ENCODE peak calls at places on chromosomes 2 and 18, in four cellular contexts. M is astrocyte, X is GM20000, L is thoracic aorta. Q is an unnamed sample.
A peak's percentile ranks its signal among the peaks of the same experiment; 100 is the strongest.

GRCh38 chr18:10453885-10454772 is at the start of gene APCDD1:
- DNase-seq in X (no peak), L (no peak), M (no peak), Q (peak; percentile 35)

GRCh38 chr2:205752421-205752820 is 70.1 kb downstream of the NRP2 start:
- DNase-seq in M (peak; percentile 48), X (no peak), L (no peak), Q (no peak)

GRCh38 chr2:107525420-107525819 is 301.3 kb upstream of the RGPD4 start:
- DNase-seq in X (no peak), L (no peak), M (peak; percentile 43), Q (no peak)

GRCh38 chr2:72425996-72426395 is 278.3 kb upstream of the CYP26B1 start:
- DNase-seq in X (no peak), L (no peak), M (no peak), Q (no peak)

GRCh38 chr2:10170256-10170655 is 47.7 kb downstream of the RRM2 start:
- DNase-seq in L (no peak), X (no peak), M (peak; percentile 59), Q (no peak)

GRCh38 chr2:140275427-140275826 is 1495.2 kb upstream of the NXPH2 start:
- DNase-seq in M (no peak), L (no peak), X (no peak), Q (no peak)

GRCh38 chr18:24362757-24363156 is 34.9 kb downstream of the OSBPL1A start:
- DNase-seq in L (no peak), X (no peak), M (no peak), Q (no peak)

GRCh38 chr2:4516362-4516761 is 813.0 kb downstream of the DCDC2C start:
- DNase-seq in M (no peak), L (no peak), X (no peak), Q (no peak)

GRCh38 chr2:140529706-140530105 is 1601.1 kb downstream of the LRP1B start:
- DNase-seq in M (no peak), X (no peak), L (no peak), Q (no peak)

GRCh38 chr18:58325521-58325908 is 281.5 kb downstream of the NEDD4L start:
- DNase-seq in L (no peak), X (no peak), M (no peak), Q (no peak)

GRCh38 chr2:25230626-25231311 is 62.4 kb upstream of the POMC start:
- DNase-seq in M (no peak), X (no peak), L (no peak), Q (no peak)

GRCh38 chr2:230447036-230447435 is 31.0 kb downstream of the SP100 start:
- DNase-seq in M (no peak), L (no peak), X (no peak), Q (no peak)

GRCh38 chr18:45437399-45437798 is 177.9 kb upstream of the SLC14A2 start:
- DNase-seq in M (no peak), X (no peak), L (no peak), Q (no peak)

GRCh38 chr18:45440246-45440645 is 175.0 kb upstream of the SLC14A2 start:
- DNase-seq in M (no peak), X (no peak), L (no peak), Q (no peak)

GRCh38 chr18:45435810-45436209 is 179.5 kb upstream of the SLC14A2 start:
- DNase-seq in M (no peak), L (no peak), X (no peak), Q (no peak)

DNA sequence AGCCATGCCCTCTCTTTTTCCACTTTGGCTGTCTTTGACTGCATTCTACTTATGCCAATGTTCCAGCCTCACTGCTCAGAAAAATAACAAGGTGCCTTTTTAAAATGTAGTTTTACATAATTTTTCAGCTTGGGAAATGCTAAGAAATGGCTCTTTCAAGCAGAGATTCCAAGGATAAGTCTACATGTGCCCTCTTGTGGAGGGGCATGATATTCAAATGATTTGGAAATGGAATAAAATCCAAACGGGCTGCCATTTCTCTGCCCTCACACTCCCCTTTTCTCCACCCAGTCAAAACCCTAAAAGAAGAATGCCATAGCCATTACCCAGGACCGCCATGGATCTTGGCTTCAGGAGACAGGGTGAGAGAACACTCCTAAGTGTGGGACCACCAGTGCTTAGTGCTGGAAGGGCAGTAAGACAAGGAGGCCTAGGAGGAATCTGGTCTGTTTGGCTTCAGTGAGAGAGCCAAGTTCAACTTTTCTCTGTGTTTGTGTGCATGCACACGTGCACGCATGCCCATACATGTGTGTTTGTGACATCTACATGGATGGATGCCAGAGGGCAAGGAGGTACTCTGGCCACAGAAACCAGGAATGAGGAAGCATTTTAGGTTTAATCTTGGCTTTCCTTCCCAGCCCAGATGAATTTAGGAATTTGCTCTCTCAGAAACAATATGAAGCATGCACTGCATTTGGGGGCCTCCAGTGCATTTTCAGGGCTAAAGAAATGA is 174.0 kb upstream of the SLC14A2 start:
- DNase-seq in L (no peak), X (no peak), M (no peak), Q (no peak)
- TF ChIP-seq CTCF in L (no peak), X (no peak), M (peak; percentile 27), Q (no peak)

GRCh38 chr2:20504174-20504573 is 57.3 kb downstream of the RHOB start:
- DNase-seq in X (no peak), L (no peak), M (no peak), Q (no peak)

GRCh38 chr2:20507166-20507692 is 60.4 kb downstream of the RHOB start:
- DNase-seq in X (peak; percentile 59), L (no peak), M (peak; percentile 60), Q (peak; percentile 65)

GRCh38 chr2:20507711-20508110 is 60.8 kb downstream of the RHOB start:
- DNase-seq in L (no peak), X (no peak), M (no peak), Q (no peak)

GRCh38 chr2:20509301-20509765 is 62.5 kb downstream of the RHOB start:
- DNase-seq in M (no peak), L (no peak), X (no peak), Q (no peak)

DNA sequence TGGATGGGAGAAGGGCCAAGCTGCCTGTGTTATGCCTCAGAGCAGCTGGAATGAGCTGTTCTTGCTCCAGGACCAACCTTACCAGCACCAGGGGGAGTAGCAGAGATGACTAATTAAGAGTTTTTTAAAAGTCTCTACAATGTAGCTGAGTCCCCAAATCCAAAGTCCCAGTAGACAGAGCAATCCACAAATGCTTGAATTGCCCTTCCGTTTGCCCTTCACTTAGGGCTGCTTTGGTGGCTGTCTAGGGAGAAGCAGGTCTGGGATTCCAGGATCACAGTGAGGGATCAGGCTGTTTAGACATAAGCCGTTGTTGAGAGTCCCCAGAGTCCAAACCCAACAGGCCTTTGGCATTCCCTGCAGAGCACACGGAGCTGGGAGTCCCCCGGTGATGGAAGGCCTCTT is 59.4 kb downstream of the RHOB start:
- DNase-seq in M (peak; percentile 59), L (no peak), X (no peak), Q (no peak)
- TF ChIP-seq CTCF in M (no peak), L (no peak), X (no peak), Q (no peak)

GRCh38 chr2:236133410-236134012 is 34.7 kb downstream of the GBX2 start:
- DNase-seq in X (no peak), M (no peak), L (no peak), Q (no peak)
- TF ChIP-seq CTCF in X (no peak), M (no peak), L (no peak), Q (no peak)

GRCh38 chr2:218516614-218517013 is 51.5 kb downstream of the USP37 start:
- DNase-seq in L (no peak), M (no peak), X (no peak), Q (no peak)
- TF ChIP-seq CTCF in L (no peak), M (peak; percentile 31), X (no peak), Q (no peak)

DNA sequence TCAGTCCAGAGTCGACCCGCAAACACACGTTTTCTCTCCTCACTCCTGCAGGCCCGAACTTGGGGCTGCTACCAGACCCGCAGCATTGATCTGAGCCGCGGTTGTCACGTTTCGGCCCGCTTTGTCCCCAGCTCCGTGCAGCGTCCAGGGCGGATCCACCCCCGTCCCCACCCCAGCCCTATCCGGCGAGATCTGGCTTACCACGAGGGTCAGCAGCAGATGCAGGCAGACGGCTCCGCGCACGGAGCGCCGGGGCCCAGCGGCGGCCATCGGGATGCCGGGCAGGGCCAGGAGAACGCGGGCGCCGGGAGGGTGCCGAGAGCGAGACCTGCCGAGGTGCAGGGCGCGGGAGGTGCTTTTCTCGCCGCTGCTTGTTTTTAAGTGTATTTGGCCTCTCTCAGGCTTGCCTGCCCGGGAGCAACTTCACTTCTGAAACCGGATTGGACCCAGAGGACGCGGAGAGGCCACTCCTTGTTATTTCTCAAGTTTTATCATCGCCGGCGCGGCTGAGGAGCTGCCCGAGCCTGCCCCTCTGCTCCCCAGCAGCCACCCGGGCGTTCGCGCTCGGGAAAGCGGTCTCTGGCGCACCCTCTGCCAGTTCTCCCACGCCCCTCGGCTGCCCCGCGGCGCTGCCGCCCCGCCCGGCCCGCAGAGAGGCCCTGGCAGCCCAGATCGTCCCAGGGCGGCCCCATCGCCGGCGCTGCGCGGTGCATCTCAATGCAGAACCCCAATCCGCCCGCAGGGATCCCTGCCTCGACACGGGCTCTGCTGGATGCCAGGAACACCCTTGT is at the start of gene DSC3:
- DNase-seq in L (no peak), X (peak; percentile 31), M (peak; percentile 19), Q (peak; percentile 15)
- TF ChIP-seq CTCF in L (no peak), X (no peak), M (no peak), Q (no peak)

DNA sequence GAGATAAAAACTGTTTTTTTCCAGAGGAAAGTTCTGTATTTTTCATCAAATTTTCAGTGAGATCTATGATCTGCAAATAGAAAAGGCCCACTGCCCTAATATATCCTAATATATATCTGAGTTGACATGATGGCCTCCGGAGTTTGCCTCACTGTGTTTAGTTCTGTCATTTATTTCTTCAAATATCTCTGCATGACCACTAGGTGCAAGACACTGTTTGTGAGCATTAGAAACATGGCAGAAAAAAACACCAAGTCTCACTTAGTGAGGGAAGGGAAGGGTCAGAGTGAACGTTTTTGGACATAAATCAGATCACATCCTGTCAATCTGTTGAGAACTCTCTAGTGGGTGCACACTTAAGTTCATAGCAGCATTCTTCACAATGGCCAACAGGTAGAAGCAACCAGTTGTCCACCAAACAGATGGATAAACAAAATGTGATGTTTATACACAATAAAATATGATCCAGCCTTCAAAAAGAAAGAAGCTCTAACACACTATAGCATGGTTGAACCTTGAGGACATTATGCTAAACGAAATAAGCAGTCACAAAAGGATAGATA is 53.4 kb downstream of the SPIRE1 start:
- DNase-seq in M (no peak), X (no peak), L (no peak), Q (no peak)
- TF ChIP-seq CTCF in M (peak; percentile 13), X (no peak), L (no peak), Q (no peak)

DNA sequence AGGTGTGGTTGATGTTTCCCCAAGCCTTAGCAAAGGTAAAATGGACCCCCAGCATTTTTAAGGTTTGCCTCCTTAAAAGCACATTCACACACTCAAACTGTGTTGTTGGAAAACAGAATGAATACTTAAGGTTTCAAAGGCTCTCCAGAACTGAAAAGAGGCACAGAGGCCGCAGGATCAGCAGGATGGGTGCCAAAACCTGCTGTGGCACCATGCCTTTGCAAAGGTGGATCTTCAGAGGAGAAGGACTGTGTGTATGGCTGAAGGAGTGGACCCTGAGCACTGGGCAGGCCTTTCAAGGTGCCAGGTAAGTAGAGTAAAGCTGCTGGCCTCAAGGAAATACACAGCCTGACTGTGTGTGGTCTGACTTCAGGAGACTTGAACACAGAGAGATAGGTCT is 127.3 kb downstream of the XRCC5 start:
- DNase-seq in X (no peak), M (no peak), L (no peak), Q (no peak)
- TF ChIP-seq CTCF in X (no peak), M (no peak), L (no peak), Q (no peak)

GRCh38 chr2:160294889-160295288 is 94.8 kb upstream of the ITGB6 start:
- DNase-seq in M (no peak), L (no peak), X (no peak), Q (no peak)

GRCh38 chr2:160293401-160293911 is 93.4 kb upstream of the ITGB6 start:
- DNase-seq in M (peak; percentile 92), L (no peak), X (no peak), Q (no peak)

GRCh38 chr2:160298960-160299359 is 98.9 kb upstream of the ITGB6 start:
- DNase-seq in X (no peak), L (no peak), M (peak; percentile 86), Q (no peak)

GRCh38 chr2:160294339-160294803 is 94.3 kb upstream of the ITGB6 start:
- DNase-seq in X (no peak), L (no peak), M (peak; percentile 90), Q (no peak)

GRCh38 chr2:160295519-160296231 is 95.6 kb upstream of the ITGB6 start:
- DNase-seq in M (no peak), X (no peak), L (no peak), Q (no peak)
- TF ChIP-seq CTCF in M (no peak), X (no peak), L (no peak), Q (no peak)